ENCODE peak calls at places on chromosomes 13 and 19, in ten cellular contexts. Z is body of pancreas; G is RWPE1; V is LHCN-M2; H is CD4-positive, alpha-beta T cell; S is Calu3; B is spleen; A is lower leg skin; M is NCI-H510A treated with DMSO at 0.1 percent for 48 hours; L is NCI-H187. P is an unnamed sample.

GRCh38 chr13:55234311-55234710 is 1906.4 kb upstream of the PRR20A start:
- DNase-seq in Z (no peak), G (no peak), V (no peak), H (no peak), S (no peak), B (no peak), A (no peak), M (no peak), L (no peak), P (no peak)

GRCh38 chr19:52748336-52748950 is 13.6 kb upstream of the ZNF611 start:
- DNase-seq in Z (no peak), G (peak), V (peak), H (no peak), S (no peak), B (no peak), A (no peak), M (no peak), L (no peak), P (no peak)

GRCh38 chr13:67736646-67737420 is 506.7 kb upstream of the PCDH9 start:
- DNase-seq in Z (no peak), G (no peak), V (peak), H (no peak), S (no peak), B (no peak), A (no peak), M (no peak), L (no peak), P (no peak)

GRCh38 chr13:107730835-107731234 is 484.5 kb downstream of the LIG4 start:
- DNase-seq in Z (no peak), G (no peak), V (no peak), H (no peak), S (no peak), B (no peak), A (no peak), M (no peak), L (no peak), P (no peak)

GRCh38 chr13:50133277-50133953 is 118.2 kb downstream of the KCNRG start:
- DNase-seq in Z (no peak), G (no peak), V (no peak), H (no peak), S (no peak), B (no peak), A (no peak), M (no peak), L (no peak), P (no peak)

GRCh38 chr19:29773141-29773540 is 38.6 kb upstream of the CCNE1 start:
- DNase-seq in Z (no peak), G (no peak), V (no peak), H (no peak), S (no peak), B (no peak), A (no peak), M (no peak), L (no peak), P (no peak)

GRCh38 chr13:96444676-96445075 is 354.8 kb downstream of the HS6ST3 start:
- DNase-seq in Z (no peak), G (no peak), V (no peak), H (no peak), S (no peak), B (no peak), A (no peak), M (no peak), L (no peak), P (no peak)

GRCh38 chr19:38735257-38735686 is 9.0 kb downstream of the CAPN12 start:
- DNase-seq in Z (no peak), G (no peak), V (no peak), H (peak), S (peak), B (peak), A (peak), M (no peak), L (no peak), P (no peak)

GRCh38 chr19:46896076-46896794 is 35.4 kb downstream of the ARHGAP35 start:
- DNase-seq in Z (no peak), G (no peak), V (peak), H (no peak), S (no peak), B (no peak), A (no peak), M (peak), L (no peak), P (peak)

GRCh38 chr13:67772807-67773453 is 542.8 kb upstream of the PCDH9 start:
- DNase-seq in Z (no peak), G (no peak), V (no peak), H (no peak), S (no peak), B (peak), A (no peak), M (no peak), L (no peak), P (no peak)

GRCh38 chr19:32864318-32865007 is 5.1 kb downstream of the SLC7A9 start:
- DNase-seq in Z (no peak), G (no peak), V (no peak), H (no peak), S (no peak), B (peak), A (no peak), M (no peak), L (no peak), P (no peak)

GRCh38 chr13:100130092-100130491 is 41.2 kb downstream of the PCCA start:
- DNase-seq in Z (no peak), G (no peak), V (peak), H (no peak), S (no peak), B (no peak), A (peak), M (no peak), L (no peak), P (no peak)

GRCh38 chr13:86684402-86684801 is 885.2 kb upstream of the SLITRK6 start:
- DNase-seq in Z (no peak), G (no peak), V (no peak), H (no peak), S (no peak), B (no peak), A (no peak), M (peak), L (no peak), P (no peak)

GRCh38 chr13:35729926-35730627 is 253.6 kb upstream of the MAB21L1 start:
- DNase-seq in Z (no peak), G (no peak), V (no peak), H (no peak), S (no peak), B (no peak), A (no peak), M (no peak), L (no peak), P (no peak)

GRCh38 chr19:6772028-6772865 is at the start of gene VAV1:
- DNase-seq in Z (no peak), G (no peak), V (no peak), H (peak), S (no peak), B (peak), A (no peak), M (no peak), L (no peak), P (peak)

GRCh38 chr19:13211426-13212308 is 61.5 kb downstream of the IER2 start:
- DNase-seq in Z (no peak), G (no peak), V (no peak), H (no peak), S (no peak), B (no peak), A (no peak), M (no peak), L (no peak), P (no peak)

GRCh38 chr13:32264407-32264806 is 50.8 kb downstream of the ZAR1L start:
- DNase-seq in Z (no peak), G (no peak), V (peak), H (no peak), S (no peak), B (no peak), A (peak), M (no peak), L (no peak), P (peak)

GRCh38 chr19:29535984-29536508 is 10.3 kb downstream of the VSTM2B start:
- DNase-seq in Z (no peak), G (no peak), V (no peak), H (no peak), S (no peak), B (peak), A (no peak), M (no peak), L (no peak), P (no peak)

GRCh38 chr13:114019367-114019766 is 45.5 kb upstream of the C13orf46 start:
- DNase-seq in Z (no peak), G (peak), V (peak), H (peak), S (no peak), B (no peak), A (no peak), M (no peak), L (no peak), P (no peak)

GRCh38 chr19:45769821-45770191 is 754 bp upstream of the SIX5 start:
- DNase-seq in Z (peak), G (no peak), V (peak), H (no peak), S (peak), B (peak), A (peak), M (no peak), L (no peak), P (no peak)

GRCh38 chr13:91729859-91730258 is 331.4 kb downstream of the GPC5 start:
- DNase-seq in Z (no peak), G (no peak), V (no peak), H (no peak), S (no peak), B (no peak), A (no peak), M (no peak), L (no peak), P (no peak)

GRCh38 chr13:77969299-77969698 is 50.7 kb upstream of the EDNRB start:
- DNase-seq in Z (no peak), G (no peak), V (no peak), H (no peak), S (no peak), B (no peak), A (no peak), M (no peak), L (no peak), P (no peak)

GRCh38 chr19:50817941-50818858 is 5.4 kb downstream of the KLK1 start:
- DNase-seq in Z (peak), G (no peak), V (no peak), H (peak), S (peak), B (peak), A (no peak), M (no peak), L (peak), P (peak)

GRCh38 chr19:46442808-46443450 is 14.2 kb upstream of the PNMA8C start:
- DNase-seq in Z (peak), G (peak), V (peak), H (no peak), S (peak), B (no peak), A (no peak), M (no peak), L (no peak), P (peak)

GRCh38 chr13:19587635-19588300 is 26.4 kb upstream of the TPTE2 start:
- DNase-seq in Z (no peak), G (no peak), V (peak), H (no peak), S (peak), B (no peak), A (no peak), M (peak), L (no peak), P (no peak)

GRCh38 chr13:22285867-22286632 is 615.2 kb downstream of the FGF9 start:
- DNase-seq in Z (no peak), G (no peak), V (no peak), H (no peak), S (no peak), B (no peak), A (no peak), M (no peak), L (no peak), P (no peak)

GRCh38 chr19:42076375-42076944 is 494 bp downstream of the ZNF574 start:
- DNase-seq in Z (no peak), G (no peak), V (no peak), H (no peak), S (no peak), B (no peak), A (peak), M (no peak), L (no peak), P (peak)

GRCh38 chr19:32676895-32677359 is 1.3 kb downstream of the RGS9BP start:
- DNase-seq in Z (no peak), G (no peak), V (no peak), H (no peak), S (no peak), B (no peak), A (no peak), M (no peak), L (no peak), P (no peak)

GRCh38 chr19:2616741-2617392 is 85.6 kb downstream of the GNG7 start:
- DNase-seq in Z (no peak), G (no peak), V (no peak), H (peak), S (no peak), B (peak), A (no peak), M (no peak), L (no peak), P (peak)

GRCh38 chr13:110942248-110942981 is 27.5 kb upstream of the ANKRD10 start:
- DNase-seq in Z (no peak), G (no peak), V (peak), H (no peak), S (no peak), B (no peak), A (no peak), M (no peak), L (no peak), P (no peak)

GRCh38 chr19:459724-460511 is 915 bp downstream of the SHC2 start:
- DNase-seq in Z (peak), G (peak), V (peak), H (no peak), S (peak), B (no peak), A (no peak), M (peak), L (peak), P (peak)

GRCh38 chr13:44759723-44760360 is 183.7 kb upstream of the TSC22D1 start:
- DNase-seq in Z (peak), G (peak), V (no peak), H (no peak), S (peak), B (no peak), A (no peak), M (peak), L (peak), P (no peak)

GRCh38 chr19:31693131-31693700 is 344.0 kb upstream of the TSHZ3 start:
- DNase-seq in Z (no peak), G (no peak), V (no peak), H (no peak), S (no peak), B (no peak), A (no peak), M (no peak), L (no peak), P (peak)

GRCh38 chr19:50167314-50167721 is 4.2 kb upstream of the IZUMO2 start:
- DNase-seq in Z (peak), G (no peak), V (no peak), H (no peak), S (peak), B (no peak), A (no peak), M (no peak), L (no peak), P (no peak)

GRCh38 chr19:35992902-35993765 is 1.9 kb upstream of the SDHAF1 start:
- DNase-seq in Z (no peak), G (no peak), V (no peak), H (no peak), S (no peak), B (no peak), A (no peak), M (no peak), L (no peak), P (no peak)

GRCh38 chr19:55473201-55473600 is 3.2 kb upstream of the ZNF628 start:
- DNase-seq in Z (no peak), G (no peak), V (peak), H (no peak), S (no peak), B (no peak), A (no peak), M (no peak), L (no peak), P (no peak)

GRCh38 chr19:31214086-31214485 is 135.2 kb downstream of the TSHZ3 start:
- DNase-seq in Z (no peak), G (peak), V (peak), H (peak), S (no peak), B (peak), A (peak), M (no peak), L (no peak), P (peak)

GRCh38 chr13:68056816-68057710 is 826.9 kb upstream of the PCDH9 start:
- DNase-seq in Z (no peak), G (peak), V (peak), H (no peak), S (no peak), B (no peak), A (no peak), M (no peak), L (no peak), P (no peak)

P was measured in lung.